ENCODE peak calls at places on chromosomes 5 and 9, in four cellular contexts. One of them, this sample, is unnamed.

GRCh38 chr9:123043081-123043939 is 9.8 kb downstream of the GPR21 start:
- DNase-seq in CD4-positive, alpha-beta memory T cell: no peak
- DNase-seq in tibial artery: no peak
- DNase-seq in choroid plexus epithelial cell: no peak
- DNase-seq in this sample: no peak

GRCh38 chr5:73625905-73626811 is at the start of gene ARHGEF28:
- DNase-seq in CD4-positive, alpha-beta memory T cell: no peak
- DNase-seq in choroid plexus epithelial cell: peak
- DNase-seq in tibial artery: peak
- DNase-seq in this sample: peak

GRCh38 chr5:14463629-14464028 is 118.0 kb upstream of the OTULINL start:
- DNase-seq in CD4-positive, alpha-beta memory T cell: no peak
- DNase-seq in tibial artery: no peak
- DNase-seq in choroid plexus epithelial cell: peak
- DNase-seq in this sample: no peak

GRCh38 chr5:77494935-77495334 is 2.8 kb upstream of the WDR41 start:
- DNase-seq in choroid plexus epithelial cell: no peak
- DNase-seq in tibial artery: no peak
- DNase-seq in CD4-positive, alpha-beta memory T cell: no peak
- DNase-seq in this sample: no peak

GRCh38 chr5:9265391-9266287 is 280.2 kb downstream of the SEMA5A start:
- DNase-seq in CD4-positive, alpha-beta memory T cell: no peak
- DNase-seq in tibial artery: no peak
- DNase-seq in choroid plexus epithelial cell: peak
- DNase-seq in this sample: peak

GRCh38 chr5:68689010-68689409 is 404.8 kb upstream of the SLC30A5 start:
- DNase-seq in choroid plexus epithelial cell: no peak
- DNase-seq in tibial artery: no peak
- DNase-seq in CD4-positive, alpha-beta memory T cell: no peak
- DNase-seq in this sample: no peak

GRCh38 chr5:1171340-1171941 is 30.0 kb upstream of the SLC6A19 start:
- DNase-seq in CD4-positive, alpha-beta memory T cell: no peak
- DNase-seq in tibial artery: no peak
- DNase-seq in choroid plexus epithelial cell: no peak
- DNase-seq in this sample: no peak

GRCh38 chr5:1431021-1431811 is 14.0 kb downstream of the SLC6A3 start:
- DNase-seq in choroid plexus epithelial cell: no peak
- DNase-seq in tibial artery: peak
- DNase-seq in CD4-positive, alpha-beta memory T cell: no peak
- DNase-seq in this sample: no peak

GRCh38 chr5:149938272-149938671 is 6.3 kb downstream of the PDE6A start:
- DNase-seq in choroid plexus epithelial cell: peak
- DNase-seq in tibial artery: no peak
- DNase-seq in CD4-positive, alpha-beta memory T cell: no peak
- DNase-seq in this sample: peak

GRCh38 chr5:132389453-132390286 is 20.2 kb downstream of the SLC22A5 start:
- DNase-seq in CD4-positive, alpha-beta memory T cell: no peak
- DNase-seq in choroid plexus epithelial cell: peak
- DNase-seq in tibial artery: peak
- DNase-seq in this sample: peak

GRCh38 chr5:36722913-36723312 is 116.5 kb downstream of the SLC1A3 start:
- DNase-seq in choroid plexus epithelial cell: peak
- DNase-seq in tibial artery: no peak
- DNase-seq in CD4-positive, alpha-beta memory T cell: peak
- DNase-seq in this sample: no peak

GRCh38 chr5:135050244-135050767 is 16.3 kb upstream of the PITX1 start:
- DNase-seq in tibial artery: no peak
- DNase-seq in CD4-positive, alpha-beta memory T cell: no peak
- DNase-seq in choroid plexus epithelial cell: no peak
- DNase-seq in this sample: no peak

GRCh38 chr9:96420468-96421219 is 2.5 kb upstream of the ZNF367 start:
- DNase-seq in CD4-positive, alpha-beta memory T cell: peak
- DNase-seq in tibial artery: peak
- DNase-seq in choroid plexus epithelial cell: peak
- DNase-seq in this sample: peak

GRCh38 chr9:126169736-126170135 is 156.9 kb upstream of the MVB12B start:
- DNase-seq in choroid plexus epithelial cell: no peak
- DNase-seq in tibial artery: no peak
- DNase-seq in CD4-positive, alpha-beta memory T cell: no peak
- DNase-seq in this sample: no peak

GRCh38 chr5:31232273-31232888 is 38.9 kb downstream of the CDH6 start:
- DNase-seq in choroid plexus epithelial cell: peak
- DNase-seq in CD4-positive, alpha-beta memory T cell: no peak
- DNase-seq in tibial artery: no peak
- DNase-seq in this sample: peak

GRCh38 chr5:137264573-137264972 is 234.6 kb downstream of the SPOCK1 start:
- DNase-seq in choroid plexus epithelial cell: no peak
- DNase-seq in CD4-positive, alpha-beta memory T cell: no peak
- DNase-seq in tibial artery: no peak
- DNase-seq in this sample: peak

GRCh38 chr5:135220394-135221186 is 178.4 kb downstream of the MACROH2A1 start:
- DNase-seq in tibial artery: peak
- DNase-seq in choroid plexus epithelial cell: no peak
- DNase-seq in CD4-positive, alpha-beta memory T cell: no peak
- DNase-seq in this sample: no peak

GRCh38 chr5:122942164-122942914 is 94.2 kb downstream of the PPIC start:
- DNase-seq in choroid plexus epithelial cell: peak
- DNase-seq in CD4-positive, alpha-beta memory T cell: no peak
- DNase-seq in tibial artery: no peak
- DNase-seq in this sample: peak

GRCh38 chr9:128702445-128702948 is at the start of gene PKN3:
- DNase-seq in choroid plexus epithelial cell: peak
- DNase-seq in tibial artery: peak
- DNase-seq in CD4-positive, alpha-beta memory T cell: peak
- DNase-seq in this sample: peak

GRCh38 chr9:35806101-35806500 is 6.0 kb downstream of the SPAG8 start:
- DNase-seq in choroid plexus epithelial cell: no peak
- DNase-seq in CD4-positive, alpha-beta memory T cell: no peak
- DNase-seq in tibial artery: no peak
- DNase-seq in this sample: no peak

GRCh38 chr5:133962801-133963476 is 5.5 kb downstream of the C5orf15 start:
- DNase-seq in choroid plexus epithelial cell: peak
- DNase-seq in CD4-positive, alpha-beta memory T cell: no peak
- DNase-seq in tibial artery: no peak
- DNase-seq in this sample: peak

GRCh38 chr9:86545085-86545484 is 190.9 kb upstream of the TUT7 start:
- DNase-seq in CD4-positive, alpha-beta memory T cell: no peak
- DNase-seq in choroid plexus epithelial cell: no peak
- DNase-seq in tibial artery: no peak
- DNase-seq in this sample: peak

GRCh38 chr9:99353408-99353807 is 131.3 kb downstream of the SEC61B start:
- DNase-seq in tibial artery: peak
- DNase-seq in CD4-positive, alpha-beta memory T cell: no peak
- DNase-seq in choroid plexus epithelial cell: peak
- DNase-seq in this sample: peak

GRCh38 chr9:23254404-23255184 is 571.4 kb downstream of the ELAVL2 start:
- DNase-seq in choroid plexus epithelial cell: no peak
- DNase-seq in tibial artery: no peak
- DNase-seq in CD4-positive, alpha-beta memory T cell: no peak
- DNase-seq in this sample: no peak

GRCh38 chr5:15643731-15644130 is 143.8 kb downstream of the FBXL7 start:
- DNase-seq in tibial artery: no peak
- DNase-seq in CD4-positive, alpha-beta memory T cell: no peak
- DNase-seq in choroid plexus epithelial cell: no peak
- DNase-seq in this sample: no peak

GRCh38 chr5:112822456-112822855 is 38.6 kb upstream of the SRP19 start:
- DNase-seq in choroid plexus epithelial cell: no peak
- DNase-seq in CD4-positive, alpha-beta memory T cell: no peak
- DNase-seq in tibial artery: no peak
- DNase-seq in this sample: no peak

GRCh38 chr5:76547242-76547890 is 75.8 kb downstream of the F2RL2 start:
- DNase-seq in CD4-positive, alpha-beta memory T cell: peak
- DNase-seq in choroid plexus epithelial cell: no peak
- DNase-seq in tibial artery: no peak
- DNase-seq in this sample: no peak

GRCh38 chr5:66538531-66538930 is 57.7 kb upstream of the MAST4 start:
- DNase-seq in choroid plexus epithelial cell: no peak
- DNase-seq in CD4-positive, alpha-beta memory T cell: no peak
- DNase-seq in tibial artery: no peak
- DNase-seq in this sample: no peak

GRCh38 chr5:43045236-43045635 is 5.1 kb upstream of the ANXA2R start:
- DNase-seq in tibial artery: no peak
- DNase-seq in CD4-positive, alpha-beta memory T cell: no peak
- DNase-seq in choroid plexus epithelial cell: no peak
- DNase-seq in this sample: no peak

GRCh38 chr5:180299526-180299925 is 7.6 kb upstream of the MAPK9 start:
- DNase-seq in choroid plexus epithelial cell: no peak
- DNase-seq in tibial artery: no peak
- DNase-seq in CD4-positive, alpha-beta memory T cell: no peak
- DNase-seq in this sample: no peak

GRCh38 chr5:133269707-133270106 is 217.9 kb downstream of the HSPA4 start:
- DNase-seq in choroid plexus epithelial cell: no peak
- DNase-seq in tibial artery: no peak
- DNase-seq in CD4-positive, alpha-beta memory T cell: no peak
- DNase-seq in this sample: no peak

GRCh38 chr9:34072410-34072809 is 23.7 kb upstream of the UBAP2 start:
- DNase-seq in tibial artery: no peak
- DNase-seq in choroid plexus epithelial cell: no peak
- DNase-seq in CD4-positive, alpha-beta memory T cell: no peak
- DNase-seq in this sample: no peak

GRCh38 chr9:120388000-120388855 is 191.7 kb downstream of the CDK5RAP2 start:
- DNase-seq in CD4-positive, alpha-beta memory T cell: no peak
- DNase-seq in tibial artery: peak
- DNase-seq in choroid plexus epithelial cell: no peak
- DNase-seq in this sample: no peak

GRCh38 chr5:119220576-119221197 is 135.1 kb upstream of the TNFAIP8 start:
- DNase-seq in choroid plexus epithelial cell: peak
- DNase-seq in CD4-positive, alpha-beta memory T cell: no peak
- DNase-seq in tibial artery: no peak
- DNase-seq in this sample: no peak

GRCh38 chr5:113085084-113085414 is 108.5 kb downstream of the DCP2 start:
- DNase-seq in choroid plexus epithelial cell: no peak
- DNase-seq in tibial artery: no peak
- DNase-seq in CD4-positive, alpha-beta memory T cell: no peak
- DNase-seq in this sample: no peak

GRCh38 chr5:139601429-139601828 is 40.3 kb downstream of the UBE2D2 start:
- DNase-seq in CD4-positive, alpha-beta memory T cell: no peak
- DNase-seq in choroid plexus epithelial cell: no peak
- DNase-seq in tibial artery: no peak
- DNase-seq in this sample: no peak

GRCh38 chr5:78893959-78894676 is 91.0 kb downstream of the ARSB start:
- DNase-seq in CD4-positive, alpha-beta memory T cell: no peak
- DNase-seq in choroid plexus epithelial cell: peak
- DNase-seq in tibial artery: no peak
- DNase-seq in this sample: no peak